ENCODE peak calls at places on chromosomes 7 and 10, in five cellular contexts. D is cardiac muscle cell, F is BJ, C is left ventricle myocardium inferior, A is lower lobe of right lung. N is an unnamed sample.

GRCh38 chr10:133121479-133121878 is 33.8 kb downstream of the ADGRA1 start:
- DNase-seq in C (no peak), A (no peak), F (no peak), D (no peak), N (no peak)

GRCh38 chr10:35822316-35822715 is 180.2 kb upstream of the FZD8 start:
- DNase-seq in D (peak), F (no peak), C (peak), A (peak), N (peak)

GRCh38 chr10:22325272-22325947 is 4.5 kb downstream of the BMI1 start:
- DNase-seq in C (peak), D (peak), F (no peak), A (peak), N (peak)

GRCh38 chr7:28145931-28146330 is 34.7 kb downstream of the JAZF1 start:
- DNase-seq in C (no peak), F (no peak), D (no peak), A (no peak), N (no peak)

GRCh38 chr10:13681095-13681494 is 94.3 kb downstream of the PRPF18 start:
- DNase-seq in C (no peak), F (no peak), A (no peak), D (no peak), N (no peak)

GRCh38 chr10:97138174-97138573 is 47.6 kb downstream of the SLIT1 start:
- DNase-seq in F (no peak), C (no peak), D (no peak), A (no peak), N (no peak)

GRCh38 chr7:151696738-151697514 is 177.2 kb upstream of the RHEB start:
- DNase-seq in D (peak), A (no peak), F (no peak), C (peak), N (no peak)

GRCh38 chr10:86871563-86872183 is 85.7 kb downstream of the MMRN2 start:
- DNase-seq in F (no peak), A (no peak), D (peak), C (no peak), N (no peak)

GRCh38 chr10:113922787-113923570 is 68.5 kb downstream of the NHLRC2 start:
- DNase-seq in F (no peak), C (no peak), D (no peak), A (no peak), N (no peak)

GRCh38 chr10:30134546-30134945 is 75.2 kb upstream of the JCAD start:
- DNase-seq in F (no peak), C (no peak), D (no peak), A (no peak), N (no peak)

GRCh38 chr7:29077854-29078253 is 68.5 kb downstream of the CPVL start:
- DNase-seq in A (no peak), D (no peak), F (no peak), C (no peak), N (no peak)

DNA sequence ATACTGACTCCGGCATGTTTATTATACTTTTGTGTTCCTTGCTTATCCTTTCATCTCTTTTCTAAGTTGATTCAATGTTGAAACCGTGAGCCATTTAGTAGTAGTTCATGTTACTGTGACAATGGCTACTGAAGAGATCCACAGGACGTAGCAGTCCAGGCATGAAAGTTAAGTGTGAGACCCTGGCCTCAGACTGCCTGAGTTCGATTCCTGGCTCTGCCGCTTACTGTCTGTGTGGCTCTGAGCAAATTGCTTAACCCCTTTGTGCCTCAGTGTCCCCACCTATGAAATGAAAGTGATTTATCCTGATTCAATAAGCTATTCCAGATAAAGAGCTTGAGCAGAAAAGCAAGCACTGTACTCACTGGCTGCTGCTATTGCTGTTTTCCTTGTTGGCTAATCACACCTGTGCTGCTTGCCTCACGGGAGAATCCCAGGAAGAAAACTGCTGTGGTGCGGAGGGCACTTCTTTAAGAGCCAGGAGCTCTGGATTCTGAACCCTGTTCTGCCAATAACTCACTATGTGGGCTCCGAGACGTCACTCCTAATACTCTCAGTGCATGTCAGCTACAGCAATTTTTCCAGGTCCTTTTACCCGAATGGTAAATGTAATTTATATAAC is 38.4 kb downstream of the PNLIPRP2 start:
- DNase-seq in D (no peak), C (no peak), A (no peak), F (no peak), N (no peak)
- H3K4me3 ChIP-seq in D (no peak), C (no peak), A (no peak), F (no peak), N (no peak)

DNA sequence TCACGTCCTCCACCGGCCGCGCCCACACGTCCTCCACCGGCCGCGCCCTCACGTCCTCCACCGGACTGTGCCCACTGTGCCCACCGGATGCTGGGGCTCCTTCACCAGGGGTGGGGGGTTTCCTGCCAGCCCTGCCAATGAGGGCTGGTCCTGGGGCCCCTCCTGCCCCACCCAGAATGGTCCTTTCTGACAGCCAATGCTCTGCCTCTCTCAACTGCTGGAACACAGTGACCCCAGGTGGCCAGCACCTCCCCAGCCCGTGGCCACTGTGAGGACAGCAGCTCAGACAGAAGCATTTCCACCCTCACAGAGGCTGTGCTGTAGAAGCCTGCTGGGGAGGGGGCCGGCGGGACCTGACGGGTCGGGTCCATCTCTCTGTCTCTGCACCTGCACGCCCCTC is 90.1 kb upstream of the DNAAF5 start:
- DNase-seq in C (no peak), A (no peak), F (no peak), D (peak), N (no peak)
- TF ChIP-seq CTCF in C (peak), A (peak), F (peak), D (peak), N (peak)

GRCh38 chr10:62057872-62058271 is 156.4 kb downstream of the ARID5B start:
- DNase-seq in D (no peak), F (no peak), A (no peak), C (no peak), N (no peak)
- H3K4me3 ChIP-seq in D (no peak), F (no peak), A (no peak), C (peak), N (peak)

GRCh38 chr7:73717025-73717807 is 2.3 kb downstream of the STX1A start:
- DNase-seq in A (no peak), C (no peak), D (no peak), F (no peak), N (no peak)

GRCh38 chr7:73718438-73718881 is 1.0 kb downstream of the STX1A start:
- DNase-seq in F (no peak), C (no peak), A (no peak), D (no peak), N (no peak)

GRCh38 chr7:73717991-73718405 is 1.5 kb downstream of the STX1A start:
- DNase-seq in A (no peak), F (peak), C (no peak), D (no peak), N (no peak)

GRCh38 chr7:73719806-73720169 is 319 bp upstream of the STX1A start:
- DNase-seq in D (no peak), C (no peak), F (no peak), A (no peak), N (no peak)

GRCh38 chr7:73718905-73719805 is at the start of gene STX1A:
- DNase-seq in C (peak), D (peak), A (peak), F (no peak), N (no peak)
- TF ChIP-seq CTCF in C (no peak), D (no peak), A (no peak), F (no peak), N (no peak)

GRCh38 chr7:18496336-18496700 is 769 bp downstream of the HDAC9 start:
- DNase-seq in C (no peak), A (no peak), D (no peak), F (no peak), N (no peak)
- H3K4me3 ChIP-seq in C (peak), A (peak), D (peak), F (peak), N (peak)

DNA sequence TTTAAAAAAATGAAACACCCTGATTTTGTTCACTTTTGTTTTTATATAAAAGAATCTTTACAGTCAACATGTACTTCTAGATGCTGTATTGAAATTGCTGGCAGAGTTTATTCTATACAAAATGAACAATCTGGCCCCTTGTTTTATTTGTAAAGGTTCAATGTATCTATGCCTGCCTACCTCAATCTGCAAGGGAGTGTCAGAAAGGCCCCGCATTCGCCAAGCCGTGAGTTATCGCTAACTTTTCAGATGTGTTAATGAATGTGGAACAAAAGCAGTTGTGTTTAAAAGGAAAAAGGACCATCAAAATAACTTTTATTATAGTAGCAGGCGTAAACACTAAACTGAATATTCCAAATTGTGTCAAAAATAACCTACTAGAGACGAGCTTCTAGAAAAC is 14.6 kb downstream of the LUC7L2 start:
- DNase-seq in D (no peak), A (no peak), C (no peak), F (no peak), N (no peak)
- TF ChIP-seq CTCF in D (no peak), A (no peak), C (no peak), F (no peak), N (no peak)

GRCh38 chr7:155811895-155812761 is at the start of gene SHH:
- DNase-seq in C (no peak), F (no peak), D (no peak), A (peak), N (no peak)
- H3K4me3 ChIP-seq in C (peak), F (peak), D (no peak), A (peak), N (peak)

GRCh38 chr10:88213206-88213605 is 349.8 kb downstream of the PTEN start:
- DNase-seq in D (no peak), F (no peak), C (no peak), A (no peak), N (no peak)
- TF ChIP-seq CTCF in D (no peak), F (no peak), C (no peak), A (no peak), N (no peak)

GRCh38 chr7:1866601-1867000 is 196.5 kb downstream of the ELFN1 start:
- DNase-seq in F (no peak), D (no peak), C (no peak), A (no peak), N (no peak)

GRCh38 chr7:1867326-1867725 is 197.2 kb downstream of the ELFN1 start:
- DNase-seq in F (no peak), D (no peak), A (no peak), C (no peak), N (no peak)

GRCh38 chr7:1867861-1868260 is 197.8 kb downstream of the ELFN1 start:
- DNase-seq in D (no peak), C (no peak), F (no peak), A (no peak), N (no peak)

GRCh38 chr7:1869731-1870130 is 199.7 kb downstream of the ELFN1 start:
- DNase-seq in A (no peak), F (no peak), C (no peak), D (no peak), N (no peak)

GRCh38 chr7:1868400-1869165 is 198.5 kb downstream of the ELFN1 start:
- DNase-seq in D (no peak), F (no peak), A (no peak), C (no peak), N (no peak)
- H3K4me3 ChIP-seq in D (no peak), F (no peak), A (no peak), C (no peak), N (no peak)

N was measured in coronary artery.